ENCODE peak calls at places on chromosomes 4 and X, in eight cellular contexts. One of them, this sample, is unnamed.

GRCh38 chrX:42755820-42756219 is 22.1 kb downstream of the PPP1R2C start:
- DNase-seq in iris pigment epithelial cell: peak
- DNase-seq in cardiac muscle cell: no peak
- DNase-seq in NCI-H2081: no peak
- DNase-seq in central memory CD4-positive, alpha-beta T cell: no peak
- DNase-seq in stimulated activated CD8-positive, alpha-beta memory T cell treated with anti-CD3 and anti-CD28 coated beads, Interleukin-7, amount 100 ng/mL, for 4 hours: no peak
- DNase-seq in T-helper 1 cell: no peak
- DNase-seq in H4: peak
- DNase-seq in this sample: peak

GRCh38 chr4:157172011-157172410 is 48.5 kb upstream of the GRIA2 start:
- DNase-seq in iris pigment epithelial cell: peak
- DNase-seq in cardiac muscle cell: no peak
- DNase-seq in H4: no peak
- DNase-seq in T-helper 1 cell: no peak
- DNase-seq in central memory CD4-positive, alpha-beta T cell: no peak
- DNase-seq in NCI-H2081: no peak
- DNase-seq in stimulated activated CD8-positive, alpha-beta memory T cell treated with anti-CD3 and anti-CD28 coated beads, Interleukin-7, amount 100 ng/mL, for 4 hours: no peak
- DNase-seq in this sample: no peak

GRCh38 chrX:21963226-21963625 is 22.7 kb downstream of the SMS start:
- DNase-seq in H4: no peak
- DNase-seq in iris pigment epithelial cell: no peak
- DNase-seq in stimulated activated CD8-positive, alpha-beta memory T cell treated with anti-CD3 and anti-CD28 coated beads, Interleukin-7, amount 100 ng/mL, for 4 hours: no peak
- DNase-seq in central memory CD4-positive, alpha-beta T cell: no peak
- DNase-seq in NCI-H2081: no peak
- DNase-seq in cardiac muscle cell: no peak
- DNase-seq in T-helper 1 cell: no peak
- DNase-seq in this sample: no peak

GRCh38 chr4:178395798-178396197 is 953.6 kb upstream of the AGA start:
- DNase-seq in cardiac muscle cell: no peak
- DNase-seq in stimulated activated CD8-positive, alpha-beta memory T cell treated with anti-CD3 and anti-CD28 coated beads, Interleukin-7, amount 100 ng/mL, for 4 hours: no peak
- DNase-seq in H4: no peak
- DNase-seq in NCI-H2081: no peak
- DNase-seq in central memory CD4-positive, alpha-beta T cell: no peak
- DNase-seq in T-helper 1 cell: no peak
- DNase-seq in iris pigment epithelial cell: no peak
- DNase-seq in this sample: no peak

GRCh38 chr4:1864076-1865008 is 6.9 kb upstream of the NSD2 start:
- DNase-seq in stimulated activated CD8-positive, alpha-beta memory T cell treated with anti-CD3 and anti-CD28 coated beads, Interleukin-7, amount 100 ng/mL, for 4 hours: no peak
- DNase-seq in iris pigment epithelial cell: no peak
- DNase-seq in central memory CD4-positive, alpha-beta T cell: no peak
- DNase-seq in cardiac muscle cell: no peak
- DNase-seq in NCI-H2081: no peak
- DNase-seq in T-helper 1 cell: no peak
- DNase-seq in H4: no peak
- DNase-seq in this sample: no peak

GRCh38 chr4:1038948-1039492 is 27.6 kb downstream of the FGFRL1 start:
- DNase-seq in stimulated activated CD8-positive, alpha-beta memory T cell treated with anti-CD3 and anti-CD28 coated beads, Interleukin-7, amount 100 ng/mL, for 4 hours: no peak
- DNase-seq in H4: no peak
- DNase-seq in T-helper 1 cell: no peak
- DNase-seq in cardiac muscle cell: no peak
- DNase-seq in NCI-H2081: no peak
- DNase-seq in iris pigment epithelial cell: no peak
- DNase-seq in central memory CD4-positive, alpha-beta T cell: no peak
- DNase-seq in this sample: no peak

GRCh38 chr4:16226816-16227461 is 668 bp upstream of the TAPT1 start:
- DNase-seq in central memory CD4-positive, alpha-beta T cell: peak
- DNase-seq in T-helper 1 cell: peak
- DNase-seq in iris pigment epithelial cell: peak
- DNase-seq in cardiac muscle cell: peak
- DNase-seq in NCI-H2081: peak
- DNase-seq in H4: peak
- DNase-seq in stimulated activated CD8-positive, alpha-beta memory T cell treated with anti-CD3 and anti-CD28 coated beads, Interleukin-7, amount 100 ng/mL, for 4 hours: no peak
- DNase-seq in this sample: peak

GRCh38 chr4:133162941-133163340 is 13.8 kb downstream of the PCDH10 start:
- DNase-seq in T-helper 1 cell: no peak
- DNase-seq in cardiac muscle cell: no peak
- DNase-seq in central memory CD4-positive, alpha-beta T cell: no peak
- DNase-seq in stimulated activated CD8-positive, alpha-beta memory T cell treated with anti-CD3 and anti-CD28 coated beads, Interleukin-7, amount 100 ng/mL, for 4 hours: no peak
- DNase-seq in iris pigment epithelial cell: no peak
- DNase-seq in NCI-H2081: no peak
- DNase-seq in H4: no peak
- DNase-seq in this sample: no peak

GRCh38 chr4:64465263-64465662 is 56.0 kb upstream of the TECRL start:
- DNase-seq in T-helper 1 cell: no peak
- DNase-seq in stimulated activated CD8-positive, alpha-beta memory T cell treated with anti-CD3 and anti-CD28 coated beads, Interleukin-7, amount 100 ng/mL, for 4 hours: no peak
- DNase-seq in iris pigment epithelial cell: peak
- DNase-seq in central memory CD4-positive, alpha-beta T cell: no peak
- DNase-seq in cardiac muscle cell: no peak
- DNase-seq in H4: no peak
- DNase-seq in NCI-H2081: no peak
- DNase-seq in this sample: no peak

GRCh38 chrX:71941771-71942170 is 31.1 kb downstream of the NHSL2 start:
- DNase-seq in T-helper 1 cell: no peak
- DNase-seq in H4: peak
- DNase-seq in cardiac muscle cell: peak
- DNase-seq in NCI-H2081: no peak
- DNase-seq in central memory CD4-positive, alpha-beta T cell: no peak
- DNase-seq in stimulated activated CD8-positive, alpha-beta memory T cell treated with anti-CD3 and anti-CD28 coated beads, Interleukin-7, amount 100 ng/mL, for 4 hours: no peak
- DNase-seq in iris pigment epithelial cell: peak
- DNase-seq in this sample: peak

GRCh38 chr4:114383721-114384120 is 214.9 kb upstream of the UGT8 start:
- DNase-seq in iris pigment epithelial cell: peak
- DNase-seq in stimulated activated CD8-positive, alpha-beta memory T cell treated with anti-CD3 and anti-CD28 coated beads, Interleukin-7, amount 100 ng/mL, for 4 hours: no peak
- DNase-seq in central memory CD4-positive, alpha-beta T cell: no peak
- DNase-seq in cardiac muscle cell: no peak
- DNase-seq in H4: peak
- DNase-seq in T-helper 1 cell: no peak
- DNase-seq in NCI-H2081: no peak
- DNase-seq in this sample: no peak

GRCh38 chrX:123876177-123876576 is 16.3 kb downstream of the XIAP start:
- DNase-seq in iris pigment epithelial cell: no peak
- DNase-seq in cardiac muscle cell: no peak
- DNase-seq in T-helper 1 cell: no peak
- DNase-seq in NCI-H2081: no peak
- DNase-seq in central memory CD4-positive, alpha-beta T cell: no peak
- DNase-seq in H4: no peak
- DNase-seq in stimulated activated CD8-positive, alpha-beta memory T cell treated with anti-CD3 and anti-CD28 coated beads, Interleukin-7, amount 100 ng/mL, for 4 hours: no peak
- DNase-seq in this sample: no peak

GRCh38 chr4:81351653-81352455 is 119.9 kb downstream of the RASGEF1B start:
- DNase-seq in stimulated activated CD8-positive, alpha-beta memory T cell treated with anti-CD3 and anti-CD28 coated beads, Interleukin-7, amount 100 ng/mL, for 4 hours: peak
- DNase-seq in H4: peak
- DNase-seq in iris pigment epithelial cell: peak
- DNase-seq in NCI-H2081: peak
- DNase-seq in cardiac muscle cell: peak
- DNase-seq in central memory CD4-positive, alpha-beta T cell: peak
- DNase-seq in T-helper 1 cell: peak
- DNase-seq in this sample: peak

GRCh38 chr4:57080781-57081650 is 29.2 kb downstream of the IGFBP7 start:
- DNase-seq in central memory CD4-positive, alpha-beta T cell: no peak
- DNase-seq in T-helper 1 cell: no peak
- DNase-seq in H4: peak
- DNase-seq in NCI-H2081: no peak
- DNase-seq in stimulated activated CD8-positive, alpha-beta memory T cell treated with anti-CD3 and anti-CD28 coated beads, Interleukin-7, amount 100 ng/mL, for 4 hours: no peak
- DNase-seq in iris pigment epithelial cell: peak
- DNase-seq in cardiac muscle cell: no peak
- DNase-seq in this sample: peak

GRCh38 chr4:98929341-98930267 is 671 bp upstream of the EIF4E start:
- DNase-seq in cardiac muscle cell: no peak
- DNase-seq in iris pigment epithelial cell: peak
- DNase-seq in T-helper 1 cell: peak
- DNase-seq in H4: peak
- DNase-seq in central memory CD4-positive, alpha-beta T cell: peak
- DNase-seq in NCI-H2081: no peak
- DNase-seq in stimulated activated CD8-positive, alpha-beta memory T cell treated with anti-CD3 and anti-CD28 coated beads, Interleukin-7, amount 100 ng/mL, for 4 hours: peak
- DNase-seq in this sample: peak

GRCh38 chr4:121885115-121885514 is 14.8 kb upstream of the BBS7 start:
- DNase-seq in stimulated activated CD8-positive, alpha-beta memory T cell treated with anti-CD3 and anti-CD28 coated beads, Interleukin-7, amount 100 ng/mL, for 4 hours: no peak
- DNase-seq in iris pigment epithelial cell: no peak
- DNase-seq in NCI-H2081: no peak
- DNase-seq in H4: no peak
- DNase-seq in T-helper 1 cell: no peak
- DNase-seq in cardiac muscle cell: no peak
- DNase-seq in central memory CD4-positive, alpha-beta T cell: no peak
- DNase-seq in this sample: no peak

GRCh38 chr4:151152033-151152432 is 52.6 kb downstream of the RPS3A start:
- DNase-seq in T-helper 1 cell: no peak
- DNase-seq in stimulated activated CD8-positive, alpha-beta memory T cell treated with anti-CD3 and anti-CD28 coated beads, Interleukin-7, amount 100 ng/mL, for 4 hours: no peak
- DNase-seq in central memory CD4-positive, alpha-beta T cell: no peak
- DNase-seq in cardiac muscle cell: no peak
- DNase-seq in H4: no peak
- DNase-seq in iris pigment epithelial cell: no peak
- DNase-seq in NCI-H2081: no peak
- DNase-seq in this sample: no peak

GRCh38 chr4:168848977-168849687 is 160.9 kb downstream of the CBR4 start:
- DNase-seq in H4: no peak
- DNase-seq in iris pigment epithelial cell: peak
- DNase-seq in T-helper 1 cell: no peak
- DNase-seq in cardiac muscle cell: peak
- DNase-seq in NCI-H2081: no peak
- DNase-seq in central memory CD4-positive, alpha-beta T cell: no peak
- DNase-seq in stimulated activated CD8-positive, alpha-beta memory T cell treated with anti-CD3 and anti-CD28 coated beads, Interleukin-7, amount 100 ng/mL, for 4 hours: no peak
- DNase-seq in this sample: no peak

GRCh38 chrX:17376381-17377046 is 1.5 kb downstream of the NHS start:
- DNase-seq in T-helper 1 cell: no peak
- DNase-seq in H4: no peak
- DNase-seq in cardiac muscle cell: peak
- DNase-seq in stimulated activated CD8-positive, alpha-beta memory T cell treated with anti-CD3 and anti-CD28 coated beads, Interleukin-7, amount 100 ng/mL, for 4 hours: no peak
- DNase-seq in central memory CD4-positive, alpha-beta T cell: no peak
- DNase-seq in iris pigment epithelial cell: no peak
- DNase-seq in NCI-H2081: no peak
- DNase-seq in this sample: peak

GRCh38 chr4:67593741-67594175 is 35.2 kb downstream of the STAP1 start:
- DNase-seq in NCI-H2081: no peak
- DNase-seq in H4: no peak
- DNase-seq in iris pigment epithelial cell: peak
- DNase-seq in stimulated activated CD8-positive, alpha-beta memory T cell treated with anti-CD3 and anti-CD28 coated beads, Interleukin-7, amount 100 ng/mL, for 4 hours: no peak
- DNase-seq in central memory CD4-positive, alpha-beta T cell: no peak
- DNase-seq in T-helper 1 cell: no peak
- DNase-seq in cardiac muscle cell: no peak
- DNase-seq in this sample: no peak

This sample was measured in aorta.